ENCODE peak calls at places on chromosomes 16 and 17, in seven cellular contexts. D is H1, Q is GM12891, X is GM12878, G is HepG2, U is SK-N-SH, M is K562. P is an unnamed sample.

GRCh38 chr17:1882836-1883235 is 53.0 kb downstream of the RPA1 start:
- DNase-seq in M (peak), D (peak), Q (peak), U (peak), G (peak), X (no peak), P (no peak)

GRCh38 chr17:82941021-82942001 is 101.5 kb upstream of the ZNF750 start:
- DNase-seq in G (no peak), X (no peak), D (no peak), U (no peak), M (no peak), Q (no peak), P (no peak)

GRCh38 chr17:73909156-73909555 is 264.9 kb upstream of the SDK2 start:
- DNase-seq in D (no peak), M (no peak), U (no peak), X (no peak), Q (no peak), G (no peak), P (no peak)

GRCh38 chr17:82217530-82218204 is 5.0 kb upstream of the CCDC57 start:
- DNase-seq in U (peak), M (peak), X (no peak), D (no peak), G (peak), Q (no peak), P (no peak)

GRCh38 chr17:47989159-47989558 is 18.2 kb downstream of the CDK5RAP3 start:
- DNase-seq in X (no peak), D (no peak), U (no peak), Q (no peak), M (no peak), G (no peak), P (no peak)

GRCh38 chr17:321386-321941 is 31.1 kb downstream of the RPH3AL start:
- DNase-seq in Q (no peak), M (no peak), U (no peak), X (no peak), D (no peak), G (no peak), P (no peak)

GRCh38 chr16:68328151-68328859 is 17.5 kb downstream of the PRMT7 start:
- DNase-seq in Q (peak), G (peak), M (peak), U (peak), D (peak), X (peak), P (peak)

GRCh38 chr17:15392326-15392739 is 50.9 kb upstream of the TEKT3 start:
- DNase-seq in G (no peak), Q (no peak), U (no peak), D (no peak), X (no peak), M (no peak), P (no peak)

GRCh38 chr16:69114346-69114975 is 9.0 kb downstream of the HAS3 start:
- DNase-seq in M (no peak), G (no peak), Q (no peak), U (no peak), X (no peak), D (no peak), P (no peak)

GRCh38 chr16:47903470-47903869 is 252.3 kb downstream of the ABCC12 start:
- DNase-seq in M (no peak), U (no peak), D (no peak), Q (no peak), G (no peak), X (no peak), P (no peak)

GRCh38 chr17:42112552-42113176 is at the start of gene DHX58:
- DNase-seq in G (peak), X (peak), M (peak), D (no peak), Q (peak), U (no peak), P (peak)

GRCh38 chr16:57639172-57639571 is 10.7 kb downstream of the ADGRG1 start:
- DNase-seq in X (no peak), M (peak), Q (no peak), G (no peak), D (peak), U (peak), P (no peak)

GRCh38 chr17:15896834-15897233 is 48.1 kb upstream of the ADORA2B start:
- DNase-seq in D (no peak), G (no peak), U (no peak), Q (no peak), M (no peak), X (no peak), P (no peak)

GRCh38 chr16:66954097-66954659 is 6.9 kb upstream of the CES3 start:
- DNase-seq in U (peak), M (peak), Q (no peak), X (peak), G (peak), D (peak), P (no peak)

GRCh38 chr17:68152161-68152571 is 95.7 kb upstream of the AMZ2 start:
- DNase-seq in M (peak), X (no peak), D (no peak), Q (no peak), U (no peak), G (no peak), P (no peak)

GRCh38 chr17:41773190-41773588 is 13.3 kb downstream of the JUP start:
- DNase-seq in X (no peak), U (peak), M (peak), Q (no peak), G (peak), D (peak), P (no peak)

GRCh38 chr16:30558789-30559377 is 709 bp upstream of the ZNF764 start:
- DNase-seq in X (no peak), G (no peak), M (no peak), U (no peak), Q (no peak), D (no peak), P (no peak)

DNA sequence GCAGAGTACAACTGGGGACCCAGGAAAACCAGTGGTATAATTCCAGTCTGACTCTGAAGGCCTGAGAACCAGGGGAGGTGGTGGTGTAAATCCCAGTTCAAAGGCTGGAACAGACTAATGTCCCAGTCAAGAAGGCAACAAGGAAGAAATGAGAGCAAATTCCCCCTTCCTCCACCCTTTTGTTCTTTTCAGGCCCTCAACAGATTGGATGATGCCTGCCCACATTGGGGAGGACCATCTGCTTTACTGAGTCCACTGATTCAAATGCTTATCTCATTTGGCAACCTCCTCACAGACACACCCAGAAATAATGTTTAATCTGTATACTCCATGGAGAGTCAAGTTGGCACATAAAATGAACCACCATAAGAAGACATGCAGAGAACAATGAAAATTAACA is 61.8 kb upstream of the CRYM start:
- DNase-seq in X (no peak), Q (no peak), U (no peak), D (no peak), M (no peak), G (no peak), P (no peak)
- TF ChIP-seq TAF1 in X (no peak), Q (no peak), U (no peak), D (no peak), M (no peak), G (no peak), P (no peak)

GRCh38 chr17:80262291-80262690 is 1.6 kb downstream of the RNF213 start:
- DNase-seq in M (no peak), Q (no peak), G (no peak), U (no peak), X (no peak), D (no peak), P (no peak)

GRCh38 chr17:80259642-80260535 is 763 bp upstream of the RNF213 start:
- DNase-seq in X (no peak), M (peak), G (peak), Q (peak), U (peak), D (peak), P (peak)

GRCh38 chr17:80261895-80262279 is 1.2 kb downstream of the RNF213 start:
- DNase-seq in X (no peak), G (no peak), M (no peak), Q (no peak), U (no peak), D (no peak), P (no peak)

GRCh38 chr17:80260791-80261158 is at the start of gene RNF213:
- DNase-seq in X (no peak), D (peak), U (peak), G (no peak), Q (peak), M (peak), P (peak)

DNA sequence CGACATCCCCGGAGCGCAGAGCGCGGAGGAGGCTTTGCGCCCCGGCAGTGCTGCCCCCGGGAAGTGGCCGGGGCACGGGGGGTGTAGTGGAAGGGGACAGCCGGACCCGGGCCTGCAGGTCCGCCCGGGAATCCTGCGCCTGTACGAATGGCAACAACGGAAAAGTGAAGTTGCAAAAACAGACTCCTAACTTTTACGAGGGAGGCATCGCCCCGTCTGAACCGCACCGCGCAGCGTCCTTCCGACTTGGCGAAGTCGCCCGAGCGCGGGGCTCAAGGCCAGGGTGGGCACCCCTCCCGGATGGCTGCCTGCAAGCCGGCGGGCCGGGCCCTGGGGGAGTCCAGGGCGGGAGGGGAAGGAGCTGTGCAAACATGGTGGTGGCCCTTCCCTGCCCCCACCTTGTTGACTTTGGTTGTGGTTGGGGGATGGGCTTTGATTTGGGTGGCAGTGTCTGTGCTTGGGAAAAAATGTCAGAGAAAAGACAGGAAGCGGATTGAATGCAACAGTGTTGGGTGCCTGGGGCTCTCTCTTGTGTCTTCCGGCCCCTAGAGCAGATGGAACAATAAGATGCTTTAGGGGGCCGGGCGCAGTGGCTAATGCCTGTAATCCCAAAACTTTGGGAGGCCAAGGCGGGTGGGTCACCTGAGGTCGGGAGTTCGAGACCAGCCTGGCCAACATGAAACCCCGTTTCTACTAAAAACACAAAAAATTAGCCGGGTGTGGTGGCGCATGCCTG is 675 bp downstream of the RNF213 start:
- DNase-seq in G (peak), D (peak), X (no peak), M (peak), Q (no peak), U (peak), P (no peak)
- TF ChIP-seq TAF1 in G (peak), D (peak), X (no peak), M (no peak), Q (no peak), U (peak), P (no peak)

GRCh38 chr17:79799174-79799537 is 2.3 kb upstream of the CBX8 start:
- DNase-seq in X (no peak), U (peak), G (no peak), Q (no peak), D (no peak), M (no peak), P (no peak)
- TF ChIP-seq TAF1 in X (no peak), U (no peak), G (no peak), Q (no peak), D (no peak), M (no peak), P (no peak)

DNA sequence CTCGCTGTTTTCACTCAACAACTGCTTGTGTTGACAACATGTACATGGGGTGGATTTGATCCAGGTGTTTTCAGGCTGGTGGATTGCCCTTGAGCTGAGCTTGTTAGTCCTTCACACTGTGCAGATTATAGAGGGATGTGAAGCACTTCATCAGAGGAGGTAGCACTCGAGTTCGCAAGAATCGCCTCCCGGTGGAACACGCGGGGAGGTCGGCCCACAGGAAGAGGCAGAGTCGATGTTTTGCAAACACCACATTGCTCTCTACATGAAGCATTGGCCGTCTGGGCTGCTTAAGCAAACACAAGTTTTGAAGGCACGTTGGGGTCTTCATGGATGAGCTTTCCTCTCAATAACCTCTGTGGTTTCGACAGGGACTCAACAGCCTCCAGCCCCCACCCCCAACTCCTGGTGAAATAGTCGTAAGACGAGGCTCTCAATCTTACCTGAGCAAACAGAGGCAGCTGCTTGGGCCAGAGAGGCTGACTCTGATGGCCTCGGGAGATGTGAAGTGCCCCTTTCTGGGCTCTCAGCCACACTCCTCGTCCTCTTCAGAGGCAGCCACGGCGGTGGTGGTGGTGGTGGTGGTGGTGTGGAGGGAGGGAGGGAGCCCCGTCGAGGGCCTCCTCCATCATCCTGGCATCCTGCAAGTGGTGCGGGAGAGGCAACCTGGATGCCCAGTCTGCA is 552.3 kb upstream of the EEF2KMT start:
- DNase-seq in U (no peak), X (no peak), G (no peak), D (no peak), M (no peak), Q (no peak), P (no peak)
- TF ChIP-seq TAF1 in U (no peak), X (no peak), G (no peak), D (no peak), M (no peak), Q (no peak), P (no peak)

GRCh38 chr17:38510424-38511125 is 82.3 kb downstream of the ARHGAP23 start:
- DNase-seq in X (no peak), D (peak), Q (peak), M (peak), U (peak), G (peak), P (peak)
- TF ChIP-seq TAF1 in X (no peak), D (no peak), Q (no peak), M (no peak), U (no peak), G (no peak), P (no peak)

GRCh38 chr16:71526111-71526998 is at the start of gene CHST4:
- DNase-seq in M (no peak), U (no peak), X (no peak), Q (no peak), D (peak), G (no peak), P (no peak)
- TF ChIP-seq TAF1 in M (no peak), U (no peak), X (no peak), Q (no peak), D (peak), G (no peak), P (no peak)

DNA sequence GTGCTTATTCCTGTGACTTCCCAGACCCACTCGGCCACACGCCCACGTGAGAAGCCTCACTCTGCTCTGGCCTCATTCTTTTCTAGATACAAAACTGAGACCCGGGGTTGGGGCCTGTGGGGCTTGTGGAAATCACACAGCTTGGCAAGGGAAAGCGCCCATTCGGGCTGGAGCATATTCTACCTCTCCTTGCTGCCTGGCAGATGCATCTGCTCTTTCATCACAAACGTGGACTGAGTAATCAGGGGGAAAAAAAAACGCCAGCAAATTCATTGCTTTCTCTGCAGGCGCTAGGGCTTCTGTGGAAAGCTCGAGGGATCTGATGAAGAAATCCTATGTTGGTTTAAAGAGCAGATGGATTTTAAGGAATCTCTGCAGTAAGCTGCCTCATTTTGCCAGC is 44.4 kb downstream of the DNAH9 start:
- DNase-seq in U (no peak), G (no peak), M (no peak), X (no peak), Q (no peak), D (no peak), P (no peak)
- TF ChIP-seq TAF1 in U (no peak), G (no peak), M (no peak), X (no peak), Q (no peak), D (no peak), P (no peak)

P was measured in GM12892.